ENCODE peak calls at places on chromosomes 4 and X, in nine cellular contexts. E is HCT116, V is PC-3, L is GM23338, Q is GM23248, I is neural progenitor cell, T is OCI-LY7, N is SK-N-SH, X is MM.1S. Z is an unnamed sample.

GRCh38 chrX:121746105-121746504 is 698.7 kb downstream of the GLUD2 start:
- DNase-seq in E (no peak), V (no peak), L (no peak), Q (no peak), I (no peak), T (no peak), N (no peak), X (no peak), Z (no peak)

GRCh38 chr4:128782875-128783614 is 26.5 kb upstream of the JADE1 start:
- DNase-seq in E (no peak), V (peak), L (no peak), Q (peak), I (no peak), T (no peak), N (no peak), X (no peak), Z (no peak)

GRCh38 chrX:23788946-23789345 is 6.0 kb downstream of the SAT1 start:
- DNase-seq in E (no peak), V (no peak), L (no peak), Q (no peak), I (no peak), T (no peak), N (no peak), X (no peak), Z (no peak)

GRCh38 chr4:30821891-30822612 is 101.9 kb downstream of the PCDH7 start:
- DNase-seq in E (peak), V (peak), L (peak), Q (peak), I (no peak), T (no peak), N (peak), X (no peak), Z (no peak)

GRCh38 chrX:71976753-71977152 is 66.1 kb downstream of the NHSL2 start:
- DNase-seq in E (no peak), V (no peak), L (no peak), Q (no peak), I (no peak), T (no peak), N (no peak), X (peak), Z (no peak)

GRCh38 chr4:141038428-141038827 is 94.8 kb downstream of the RNF150 start:
- DNase-seq in E (no peak), V (no peak), L (no peak), Q (no peak), I (no peak), T (no peak), N (no peak), X (no peak), Z (no peak)

GRCh38 chr4:114728426-114728825 is 129.8 kb downstream of the UGT8 start:
- DNase-seq in E (no peak), V (no peak), L (no peak), Q (no peak), I (peak), T (no peak), N (no peak), X (no peak), Z (no peak)

GRCh38 chrX:132127748-132128147 is at the start of gene FRMD7:
- DNase-seq in E (no peak), V (no peak), L (no peak), Q (no peak), I (no peak), T (no peak), N (peak), X (no peak), Z (no peak)

GRCh38 chr4:123986268-123986798 is 589.7 kb downstream of the SPRY1 start:
- DNase-seq in E (no peak), V (peak), L (no peak), Q (peak), I (no peak), T (no peak), N (no peak), X (no peak), Z (no peak)

GRCh38 chr4:108651068-108651794 is 832 bp downstream of the OSTC start:
- DNase-seq in E (no peak), V (peak), L (peak), Q (peak), I (peak), T (peak), N (peak), X (peak), Z (peak)

GRCh38 chrX:69153060-69153730 is 12.1 kb downstream of the PJA1 start:
- DNase-seq in E (no peak), V (no peak), L (peak), Q (no peak), I (peak), T (no peak), N (peak), X (no peak), Z (peak)

GRCh38 chr4:138609943-138610350 is 367.8 kb upstream of the SLC7A11 start:
- DNase-seq in E (no peak), V (peak), L (no peak), Q (peak), I (no peak), T (no peak), N (no peak), X (peak), Z (no peak)

GRCh38 chr4:20028694-20029093 is 223.0 kb upstream of the SLIT2 start:
- DNase-seq in E (peak), V (peak), L (no peak), Q (peak), I (no peak), T (no peak), N (no peak), X (no peak), Z (no peak)

GRCh38 chr4:153464068-153464467 is 2.1 kb upstream of the TMEM131L start:
- DNase-seq in E (no peak), V (peak), L (no peak), Q (no peak), I (no peak), T (no peak), N (no peak), X (no peak), Z (no peak)

GRCh38 chrX:131816551-131817136 is 206.5 kb upstream of the STK26 start:
- DNase-seq in E (no peak), V (peak), L (no peak), Q (peak), I (no peak), T (peak), N (peak), X (peak), Z (no peak)

GRCh38 chrX:47518105-47518504 is 35.1 kb upstream of the ZNF41 start:
- DNase-seq in E (no peak), V (peak), L (peak), Q (no peak), I (no peak), T (no peak), N (no peak), X (no peak), Z (no peak)

GRCh38 chrX:67004451-67004850 is 365.6 kb upstream of the EDA2R start:
- DNase-seq in E (no peak), V (no peak), L (no peak), Q (no peak), I (no peak), T (no peak), N (no peak), X (no peak), Z (no peak)

GRCh38 chr4:152045781-152046571 is 285.2 kb upstream of the GATB start:
- DNase-seq in E (peak), V (no peak), L (peak), Q (peak), I (peak), T (no peak), N (no peak), X (no peak), Z (peak)

DNA sequence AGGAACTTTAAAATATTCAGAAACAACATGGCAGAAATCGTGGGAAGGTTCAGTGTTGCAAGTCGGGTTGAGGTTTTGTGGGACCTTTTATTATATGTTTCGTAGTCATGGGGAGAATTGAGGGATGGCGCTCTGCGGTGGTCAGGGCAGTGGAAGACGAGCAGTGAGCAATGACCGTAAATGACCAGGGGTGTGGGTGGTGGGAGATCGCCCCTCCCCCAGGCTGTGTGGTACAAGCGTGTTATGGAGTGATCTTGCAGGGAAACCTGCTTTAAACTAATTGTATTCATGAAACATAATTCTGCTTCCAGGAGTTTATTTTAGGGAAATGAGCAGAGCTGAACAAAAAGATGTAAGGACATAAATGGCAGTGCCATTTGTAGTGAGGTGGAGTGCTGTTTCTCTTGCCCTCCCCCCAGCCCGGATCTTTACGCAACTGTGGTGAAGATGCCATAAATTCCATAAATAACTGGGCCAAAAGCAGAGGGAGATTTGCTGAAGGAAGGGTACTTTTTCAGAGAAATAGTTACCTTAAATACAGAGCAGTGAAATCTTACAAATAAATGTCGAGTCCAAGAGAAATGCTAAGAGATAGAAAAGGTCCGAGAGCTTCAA is 20.2 kb downstream of the GYG2 start:
- DNase-seq in E (no peak), V (peak), L (peak), Q (peak), I (no peak), T (no peak), N (no peak), X (no peak), Z (peak)
- TF ChIP-seq EZH2phosphoT487 in E (no peak), V (no peak), L (no peak), Q (no peak), I (no peak), T (no peak), N (no peak), X (no peak), Z (no peak)

DNA sequence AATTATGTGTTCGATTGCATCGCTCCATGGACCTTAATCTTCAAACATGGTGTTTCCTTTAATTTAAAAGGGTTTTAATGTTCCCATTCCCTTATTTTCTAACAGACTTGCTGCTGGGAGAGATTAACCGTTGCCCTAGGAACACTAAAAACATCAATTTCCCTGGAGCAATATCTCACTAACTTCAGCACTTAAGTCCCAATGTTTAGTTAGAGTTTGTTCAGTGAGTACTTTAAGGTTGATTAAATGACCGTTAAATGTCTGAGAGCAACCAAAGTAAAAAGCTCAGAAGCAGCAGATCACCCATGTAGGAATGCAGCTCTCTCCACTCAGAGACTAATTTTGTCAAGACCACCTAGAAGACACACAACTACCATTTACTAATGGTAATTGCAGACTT is 111.2 kb upstream of the PDE5A start:
- DNase-seq in E (no peak), V (no peak), L (no peak), Q (no peak), I (no peak), T (no peak), N (no peak), X (no peak), Z (no peak)
- TF ChIP-seq EZH2phosphoT487 in E (no peak), V (no peak), L (no peak), Q (no peak), I (no peak), T (no peak), N (no peak), X (no peak), Z (no peak)

GRCh38 chr4:88202443-88202842 is 44.0 kb upstream of the ABCG2 start:
- DNase-seq in E (no peak), V (no peak), L (peak), Q (no peak), I (no peak), T (no peak), N (no peak), X (no peak), Z (no peak)

GRCh38 chr4:88200186-88200585 is 41.7 kb upstream of the ABCG2 start:
- DNase-seq in E (no peak), V (no peak), L (no peak), Q (no peak), I (no peak), T (no peak), N (no peak), X (no peak), Z (no peak)

GRCh38 chr4:88191404-88191803 is 33.0 kb upstream of the ABCG2 start:
- DNase-seq in E (no peak), V (peak), L (no peak), Q (no peak), I (no peak), T (no peak), N (no peak), X (no peak), Z (no peak)

GRCh38 chr4:88195666-88196365 is 37.4 kb upstream of the ABCG2 start:
- DNase-seq in E (no peak), V (peak), L (peak), Q (no peak), I (peak), T (no peak), N (no peak), X (peak), Z (peak)

DNA sequence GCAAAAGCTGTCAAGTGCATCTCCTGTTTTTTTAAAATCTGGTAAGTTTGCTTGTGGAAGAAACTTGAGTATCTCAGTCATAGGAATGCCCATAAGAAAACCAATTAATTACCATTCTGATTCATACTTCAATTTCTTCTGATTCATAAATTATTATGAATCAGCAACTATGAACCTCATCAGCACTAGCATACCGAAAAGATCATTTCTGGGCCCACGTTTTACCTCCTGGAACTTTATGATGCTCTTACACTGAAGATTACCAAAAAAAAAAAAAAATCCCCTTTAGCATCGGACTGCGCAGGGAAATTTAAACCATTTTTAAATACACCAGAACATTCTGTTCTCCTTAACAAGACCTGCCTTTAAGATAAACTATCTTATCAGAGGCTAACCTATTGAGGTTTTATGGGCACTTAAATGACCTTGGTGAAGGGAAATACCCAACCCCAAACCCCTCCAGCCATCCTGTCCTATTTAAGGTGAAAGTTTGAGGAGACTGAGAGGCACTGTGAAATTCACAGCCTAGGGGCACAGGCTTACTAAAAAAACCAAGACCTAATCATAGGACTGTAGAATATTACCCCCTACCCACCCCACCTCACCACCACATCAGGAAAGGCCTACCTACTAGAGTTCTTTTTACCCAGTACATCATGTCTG is 38.2 kb upstream of the ABCG2 start:
- DNase-seq in E (no peak), V (peak), L (no peak), Q (no peak), I (no peak), T (no peak), N (no peak), X (no peak), Z (no peak)
- TF ChIP-seq EZH2phosphoT487 in E (no peak), V (no peak), L (no peak), Q (no peak), I (no peak), T (no peak), N (no peak), X (no peak), Z (no peak)

DNA sequence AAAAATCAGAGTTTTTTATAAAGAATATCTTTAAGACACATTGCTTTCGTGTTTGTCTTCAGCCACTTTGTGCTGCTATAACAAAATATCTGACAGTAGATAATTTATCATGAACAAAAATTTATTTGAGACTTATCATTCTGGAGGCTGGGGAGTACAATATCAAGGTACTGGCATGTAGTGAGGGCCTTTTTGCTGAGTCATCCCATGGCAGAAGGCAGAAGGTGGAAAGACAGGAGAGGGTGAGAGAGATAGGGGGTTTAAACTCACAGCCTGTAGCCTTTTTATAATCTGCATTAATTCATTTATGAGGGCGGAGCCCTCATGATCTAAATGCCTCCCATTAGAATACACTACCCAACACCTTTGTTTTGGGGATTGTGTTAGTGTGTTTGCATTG is 431.2 kb upstream of the FAM47C start:
- DNase-seq in E (no peak), V (no peak), L (no peak), Q (no peak), I (no peak), T (no peak), N (no peak), X (no peak), Z (no peak)
- TF ChIP-seq EZH2phosphoT487 in E (no peak), V (no peak), L (no peak), Q (no peak), I (no peak), T (no peak), N (no peak), X (no peak), Z (no peak)

GRCh38 chr4:41384992-41385391 is 128.3 kb downstream of the UCHL1 start:
- DNase-seq in E (no peak), V (no peak), L (no peak), Q (no peak), I (no peak), T (no peak), N (peak), X (no peak), Z (no peak)
- TF ChIP-seq EZH2phosphoT487 in E (no peak), V (no peak), L (no peak), Q (no peak), I (no peak), T (no peak), N (no peak), X (no peak), Z (no peak)

Z was measured in hepatocyte.